ENCODE peak calls at places on chromosomes 6 and 20, in seven cellular contexts. M is K562, O is HCT116, S is HepG2, I is H1, X is GM12878, H is SK-N-SH. E is an unnamed sample.

GRCh38 chr6:157325069-157325805 is 1.9 kb upstream of the TMEM242 start:
- DNase-seq in M (no peak), S (peak), X (no peak), I (no peak), O (no peak), H (no peak), E (no peak)

GRCh38 chr20:20210327-20210726 is 157.6 kb upstream of the INSM1 start:
- DNase-seq in O (no peak), H (peak), I (no peak), X (no peak), S (no peak), M (no peak), E (no peak)

GRCh38 chr6:15299430-15300131 is 53.7 kb downstream of the JARID2 start:
- DNase-seq in H (no peak), M (peak), O (no peak), S (peak), X (peak), I (peak), E (no peak)

GRCh38 chr6:20217476-20217855 is 5.2 kb upstream of the MBOAT1 start:
- DNase-seq in X (no peak), S (no peak), H (no peak), I (no peak), M (no peak), O (no peak), E (peak)

GRCh38 chr6:10713962-10714361 is 8.9 kb upstream of the TMEM14C start:
- DNase-seq in H (no peak), M (no peak), I (no peak), X (no peak), O (no peak), S (no peak), E (no peak)

GRCh38 chr6:170424634-170425126 is 118.1 kb downstream of the FAM120B start:
- DNase-seq in H (no peak), I (no peak), M (no peak), O (no peak), X (no peak), S (no peak), E (no peak)

GRCh38 chr6:133854633-133855598 is 34.0 kb upstream of the TCF21 start:
- DNase-seq in S (peak), O (no peak), I (peak), H (peak), M (peak), X (no peak), E (no peak)

GRCh38 chr6:72032056-72032455 is 145.7 kb downstream of the RIMS1 start:
- DNase-seq in S (no peak), I (no peak), H (no peak), M (no peak), O (no peak), X (no peak), E (no peak)

GRCh38 chr6:44219053-44219814 is 2.5 kb downstream of the MYMX start:
- DNase-seq in I (peak), S (peak), O (no peak), X (no peak), M (peak), H (peak), E (peak)

GRCh38 chr6:106519460-106520394 is 109.6 kb downstream of the RTN4IP1 start:
- DNase-seq in I (no peak), M (peak), O (peak), S (no peak), X (peak), H (no peak), E (no peak)

GRCh38 chr6:107466062-107466461 is 6.7 kb upstream of the PDSS2 start:
- DNase-seq in S (no peak), I (no peak), X (no peak), H (no peak), O (no peak), M (no peak), E (no peak)

GRCh38 chr6:169990095-169991030 is 238.9 kb downstream of the ERMARD start:
- DNase-seq in X (no peak), O (no peak), I (no peak), H (no peak), M (peak), S (no peak), E (no peak)

GRCh38 chr6:55882731-55883595 is 7.6 kb upstream of the BMP5 start:
- DNase-seq in O (no peak), H (no peak), X (no peak), I (no peak), S (no peak), M (no peak), E (peak)

GRCh38 chr20:25848222-25848621 is 151.6 kb upstream of the ZNF337 start:
- DNase-seq in X (no peak), M (no peak), H (no peak), I (no peak), O (no peak), S (no peak), E (no peak)

GRCh38 chr6:99334526-99335127 is 14.8 kb downstream of the FAXC start:
- DNase-seq in S (peak), I (no peak), H (peak), X (peak), M (peak), O (peak), E (peak)

GRCh38 chr6:15207923-15208322 is 37.9 kb upstream of the JARID2 start:
- DNase-seq in X (no peak), O (no peak), S (no peak), I (peak), M (peak), H (no peak), E (no peak)

GRCh38 chr20:53611449-53611894 is 17.8 kb upstream of the ZNF217 start:
- DNase-seq in M (peak), I (peak), S (no peak), X (peak), O (peak), H (peak), E (no peak)

GRCh38 chr6:87382861-87383260 is 24.9 kb upstream of the CFAP206 start:
- DNase-seq in H (peak), S (no peak), O (no peak), M (no peak), I (no peak), X (no peak), E (no peak)

GRCh38 chr20:38050691-38051090 is 17.1 kb downstream of the RPRD1B start:
- DNase-seq in O (no peak), M (no peak), H (no peak), S (no peak), X (no peak), I (no peak), E (no peak)

GRCh38 chr6:6746334-6746969 is 157.9 kb downstream of the LY86 start:
- DNase-seq in I (no peak), S (no peak), X (no peak), M (no peak), H (no peak), O (no peak), E (no peak)
- TF ChIP-seq JUND in I (no peak), S (no peak), X (no peak), M (no peak), H (no peak), O (no peak), E (no peak)

GRCh38 chr6:112439010-112439409 is 91.9 kb downstream of the RFPL4B start:
- DNase-seq in I (no peak), M (no peak), S (no peak), H (no peak), X (no peak), O (no peak), E (no peak)
- TF ChIP-seq JUND in I (no peak), M (no peak), S (no peak), H (no peak), X (no peak), O (no peak), E (no peak)

GRCh38 chr6:3231213-3232016 is 4.0 kb upstream of the TUBB2B start:
- DNase-seq in I (peak), S (peak), X (no peak), O (no peak), H (peak), M (no peak), E (no peak)
- TF ChIP-seq JUND in I (no peak), S (no peak), X (no peak), O (no peak), H (peak), M (no peak), E (no peak)

GRCh38 chr6:49540614-49541013 is 9.9 kb upstream of the C6orf141 start:
- DNase-seq in S (no peak), O (no peak), X (no peak), I (no peak), H (no peak), M (no peak), E (no peak)

GRCh38 chr6:49539102-49539501 is 11.4 kb upstream of the C6orf141 start:
- DNase-seq in X (no peak), M (no peak), I (no peak), S (no peak), H (no peak), O (no peak), E (no peak)

GRCh38 chr6:49543087-49543858 is 7.2 kb upstream of the C6orf141 start:
- DNase-seq in M (peak), O (no peak), H (no peak), X (no peak), S (no peak), I (no peak), E (peak)

GRCh38 chr6:49541210-49541724 is 9.2 kb upstream of the C6orf141 start:
- DNase-seq in I (no peak), M (peak), S (peak), O (peak), H (no peak), X (no peak), E (no peak)

GRCh38 chr6:49541936-49542335 is 8.5 kb upstream of the C6orf141 start:
- DNase-seq in H (no peak), M (no peak), X (no peak), I (no peak), O (no peak), S (no peak), E (peak)
- TF ChIP-seq JUND in H (no peak), M (no peak), X (no peak), I (no peak), O (no peak), S (no peak), E (no peak)